ENCODE peak calls at places on chromosomes 13 and 19, in ten cellular contexts. A is activated effector memory CD4-positive, alpha-beta T cell treated with anti-CD3 and anti-CD28 coated beads, Interleukin-2, amount 50 U/mL, for 16 hours; D is NCI-H1092; O is fibroblast of pulmonary artery; N is foreskin melanocyte; K is NCI-H1048; G is skeletal muscle cell; R is CD8-positive, alpha-beta T cell; B is NCI-H748 treated with DMSO at 0.1 percent for 48 hours; L is hypothalamus. S is an unnamed sample.
A peak's percentile ranks its signal among the peaks of the same experiment; 100 is the strongest.

GRCh38 chr19:19909654-19910053 is 8.9 kb downstream of the ZNF93 start:
- DNase-seq in A (no peak), D (no peak), O (no peak), N (no peak), K (no peak), G (no peak), R (no peak), B (no peak), L (no peak), S (no peak)

GRCh38 chr13:62320129-62320724 is 904.6 kb upstream of the PCDH20 start:
- DNase-seq in A (no peak), D (peak; percentile 54), O (peak; percentile 76), N (peak; percentile 45), K (no peak), G (peak; percentile 25), R (no peak), B (peak; percentile 77), L (no peak), S (peak; percentile 75)

GRCh38 chr19:12647047-12647446 is 19.5 kb downstream of the MAN2B1 start:
- DNase-seq in A (no peak), D (no peak), O (no peak), N (no peak), K (no peak), G (no peak), R (no peak), B (no peak), L (no peak), S (no peak)

GRCh38 chr19:13053761-13054604 is 48.7 kb downstream of the LYL1 start:
- DNase-seq in A (no peak), D (no peak), O (peak; percentile 99), N (peak; percentile 97), K (peak; percentile 46), G (peak; percentile 60), R (no peak), B (no peak), L (peak; percentile 60), S (peak; percentile 96)

GRCh38 chr19:771332-771785 is 20.4 kb downstream of the MISP start:
- DNase-seq in A (peak; percentile 73), D (no peak), O (peak; percentile 68), N (peak; percentile 43), K (no peak), G (no peak), R (no peak), B (no peak), L (no peak), S (peak; percentile 43)

GRCh38 chr13:98371624-98372023 is 194.6 kb upstream of the RNF113B start:
- DNase-seq in A (no peak), D (no peak), O (no peak), N (no peak), K (no peak), G (no peak), R (no peak), B (no peak), L (no peak), S (no peak)

GRCh38 chr19:19420570-19421301 is 15.3 kb downstream of the GATAD2A start:
- DNase-seq in A (no peak), D (no peak), O (no peak), N (peak; percentile 29), K (peak; percentile 67), G (no peak), R (peak; percentile 33), B (no peak), L (no peak), S (no peak)

GRCh38 chr13:30830638-30830965 is 75.5 kb upstream of the MEDAG start:
- DNase-seq in A (no peak), D (no peak), O (no peak), N (no peak), K (no peak), G (no peak), R (no peak), B (no peak), L (no peak), S (peak; percentile 22)

GRCh38 chr19:53865918-53866696 is 1.6 kb upstream of the MYADM start:
- DNase-seq in A (peak; percentile 87), D (no peak), O (peak; percentile 63), N (no peak), K (no peak), G (no peak), R (peak; percentile 71), B (no peak), L (peak; percentile 76), S (peak; percentile 39)

GRCh38 chr13:43572601-43573360 is 214.0 kb downstream of the ENOX1 start:
- DNase-seq in A (no peak), D (no peak), O (peak; percentile 17), N (no peak), K (no peak), G (peak; percentile 67), R (no peak), B (no peak), L (no peak), S (peak; percentile 25)

GRCh38 chr19:19213822-19214558 is 2.2 kb downstream of the NCAN start:
- DNase-seq in A (no peak), D (no peak), O (no peak), N (no peak), K (no peak), G (no peak), R (no peak), B (no peak), L (no peak), S (no peak)

S was measured in IMR-90.